ENCODE peak calls at places on chromosomes 5 and 9, in five cellular contexts. One of them, this sample, is unnamed.

GRCh38 chr5:163968651-163969050 is 463.2 kb downstream of the MAT2B start:
- DNase-seq in WTC11: no peak
- DNase-seq in K562: no peak
- DNase-seq in GM12878: no peak
- DNase-seq in SK-N-SH: no peak
- DNase-seq in this sample: no peak

GRCh38 chr9:12818431-12819000 is 43.7 kb downstream of the LURAP1L start:
- DNase-seq in K562: no peak
- DNase-seq in WTC11: no peak
- DNase-seq in SK-N-SH: no peak
- DNase-seq in GM12878: no peak
- DNase-seq in this sample: peak; percentile 15

GRCh38 chr9:12065050-12065449 is 628.1 kb upstream of the TYRP1 start:
- DNase-seq in SK-N-SH: no peak
- DNase-seq in K562: no peak
- DNase-seq in WTC11: no peak
- DNase-seq in GM12878: no peak
- DNase-seq in this sample: no peak

GRCh38 chr9:34254966-34255825 is 73.9 kb downstream of the KIF24 start:
- DNase-seq in K562: no peak
- DNase-seq in GM12878: no peak
- DNase-seq in SK-N-SH: no peak
- DNase-seq in WTC11: no peak
- DNase-seq in this sample: no peak

GRCh38 chr5:132451387-132451786 is 39.2 kb downstream of the IRF1 start:
- DNase-seq in GM12878: no peak
- DNase-seq in WTC11: no peak
- DNase-seq in K562: no peak
- DNase-seq in SK-N-SH: no peak
- DNase-seq in this sample: no peak

GRCh38 chr5:59117320-59117719 is 534.4 kb downstream of the RAB3C start:
- DNase-seq in K562: no peak
- DNase-seq in GM12878: no peak
- DNase-seq in WTC11: no peak
- DNase-seq in SK-N-SH: no peak
- DNase-seq in this sample: peak; percentile 52

GRCh38 chr5:118818604-118819003 is 169.7 kb downstream of the DTWD2 start:
- DNase-seq in WTC11: no peak
- DNase-seq in SK-N-SH: no peak
- DNase-seq in K562: no peak
- DNase-seq in GM12878: no peak
- DNase-seq in this sample: no peak

GRCh38 chr5:175494271-175495183 is 16.2 kb downstream of the SFXN1 start:
- DNase-seq in SK-N-SH: no peak
- DNase-seq in WTC11: no peak
- DNase-seq in K562: no peak
- DNase-seq in GM12878: no peak
- DNase-seq in this sample: peak; percentile 66

GRCh38 chr5:156815988-156816599 is 34.0 kb upstream of the PPP1R2B start:
- DNase-seq in SK-N-SH: peak; percentile 53
- DNase-seq in K562: no peak
- DNase-seq in GM12878: no peak
- DNase-seq in WTC11: peak; percentile 43
- DNase-seq in this sample: peak; percentile 50

GRCh38 chr5:178996156-178996555 is 1.0 kb upstream of the GRM6 start:
- DNase-seq in WTC11: no peak
- DNase-seq in GM12878: no peak
- DNase-seq in SK-N-SH: no peak
- DNase-seq in K562: no peak
- DNase-seq in this sample: no peak

GRCh38 chr5:168106008-168106761 is 185.3 kb upstream of the WWC1 start:
- DNase-seq in K562: no peak
- DNase-seq in GM12878: no peak
- DNase-seq in WTC11: no peak
- DNase-seq in SK-N-SH: no peak
- DNase-seq in this sample: peak; percentile 8

GRCh38 chr5:168128556-168128955 is 162.9 kb upstream of the WWC1 start:
- DNase-seq in SK-N-SH: peak; percentile 18
- DNase-seq in GM12878: no peak
- DNase-seq in WTC11: no peak
- DNase-seq in K562: no peak
- DNase-seq in this sample: no peak

GRCh38 chr5:130198927-130199326 is 294.7 kb downstream of the CHSY3 start:
- DNase-seq in K562: no peak
- DNase-seq in GM12878: no peak
- DNase-seq in SK-N-SH: peak; percentile 3
- DNase-seq in WTC11: peak; percentile 14
- DNase-seq in this sample: peak; percentile 28

GRCh38 chr5:136128416-136128935 is 4.2 kb upstream of the SMAD5 start:
- DNase-seq in SK-N-SH: no peak
- DNase-seq in WTC11: no peak
- DNase-seq in GM12878: no peak
- DNase-seq in K562: no peak
- DNase-seq in this sample: no peak

GRCh38 chr5:151085517-151086031 is 4.7 kb upstream of the TNIP1 start:
- DNase-seq in K562: no peak
- DNase-seq in SK-N-SH: no peak
- DNase-seq in WTC11: no peak
- DNase-seq in GM12878: no peak
- DNase-seq in this sample: peak; percentile 57

GRCh38 chr5:54803381-54804025 is 181.9 kb downstream of the ESM1 start:
- DNase-seq in GM12878: no peak
- DNase-seq in SK-N-SH: no peak
- DNase-seq in WTC11: no peak
- DNase-seq in K562: no peak
- DNase-seq in this sample: no peak

GRCh38 chr5:179623906-179624741 is 653 bp upstream of the HNRNPH1 start:
- DNase-seq in SK-N-SH: no peak
- DNase-seq in GM12878: no peak
- DNase-seq in WTC11: peak; percentile 29
- DNase-seq in K562: peak; percentile 54
- DNase-seq in this sample: no peak

GRCh38 chr9:71036501-71036900 is 84.9 kb downstream of the TRPM3 start:
- DNase-seq in WTC11: no peak
- DNase-seq in GM12878: no peak
- DNase-seq in K562: no peak
- DNase-seq in SK-N-SH: no peak
- DNase-seq in this sample: no peak

GRCh38 chr9:518540-518939 is 303.9 kb downstream of the DOCK8 start:
- DNase-seq in GM12878: no peak
- DNase-seq in K562: no peak
- DNase-seq in SK-N-SH: no peak
- DNase-seq in WTC11: no peak
- DNase-seq in this sample: no peak

GRCh38 chr5:72194846-72195245 is 87.6 kb downstream of the MAP1B start:
- DNase-seq in K562: no peak
- DNase-seq in GM12878: peak; percentile 72
- DNase-seq in SK-N-SH: no peak
- DNase-seq in WTC11: no peak
- DNase-seq in this sample: no peak
- TF ChIP-seq USF2 in K562: no peak
- TF ChIP-seq USF2 in GM12878: no peak
- TF ChIP-seq USF2 in SK-N-SH: no peak
- TF ChIP-seq USF2 in WTC11: no peak
- TF ChIP-seq USF2 in this sample: no peak

DNA sequence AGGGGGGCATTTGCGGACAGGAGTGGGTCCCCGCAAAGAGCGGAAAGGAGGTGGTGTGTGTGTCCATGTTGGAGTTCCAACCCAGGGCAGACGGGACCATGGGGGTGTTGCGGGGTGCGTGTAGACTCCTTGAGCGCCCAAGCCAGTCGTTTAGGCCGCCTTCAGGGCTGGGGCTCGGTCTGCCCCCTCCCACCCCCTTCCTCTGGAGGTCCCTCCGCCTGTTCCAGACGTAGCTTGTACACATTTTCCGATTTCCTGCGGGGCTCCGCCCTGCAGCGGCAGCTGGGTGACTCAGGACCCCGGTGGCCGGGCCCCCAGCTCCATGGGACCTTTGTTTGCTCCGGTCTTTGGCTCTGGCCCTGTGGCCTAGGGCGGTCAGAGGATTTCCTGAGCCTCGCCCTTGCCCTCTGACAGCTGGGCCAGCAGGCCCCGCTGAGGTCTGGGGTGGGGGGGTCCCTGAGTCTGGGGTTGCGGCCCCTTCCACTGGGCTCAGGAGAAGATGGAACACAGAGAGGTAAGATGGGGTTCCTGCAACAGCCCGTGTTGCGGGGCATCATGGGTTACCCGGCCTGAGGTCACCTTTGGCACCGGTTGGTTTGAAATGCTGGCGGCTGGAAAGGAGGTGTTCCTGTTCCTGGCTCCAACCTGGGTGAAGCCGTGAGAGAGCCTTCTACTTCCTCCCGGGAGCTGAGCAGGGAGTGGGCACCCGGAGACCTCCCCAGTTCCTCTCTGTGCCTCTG is 1.5 kb downstream of the PKN3 start:
- DNase-seq in WTC11: peak; percentile 10
- DNase-seq in GM12878: no peak
- DNase-seq in SK-N-SH: peak; percentile 27
- DNase-seq in K562: peak; percentile 62
- DNase-seq in this sample: no peak
- TF ChIP-seq USF2 in WTC11: no peak
- TF ChIP-seq USF2 in GM12878: no peak
- TF ChIP-seq USF2 in SK-N-SH: no peak
- TF ChIP-seq USF2 in K562: no peak
- TF ChIP-seq USF2 in this sample: no peak

DNA sequence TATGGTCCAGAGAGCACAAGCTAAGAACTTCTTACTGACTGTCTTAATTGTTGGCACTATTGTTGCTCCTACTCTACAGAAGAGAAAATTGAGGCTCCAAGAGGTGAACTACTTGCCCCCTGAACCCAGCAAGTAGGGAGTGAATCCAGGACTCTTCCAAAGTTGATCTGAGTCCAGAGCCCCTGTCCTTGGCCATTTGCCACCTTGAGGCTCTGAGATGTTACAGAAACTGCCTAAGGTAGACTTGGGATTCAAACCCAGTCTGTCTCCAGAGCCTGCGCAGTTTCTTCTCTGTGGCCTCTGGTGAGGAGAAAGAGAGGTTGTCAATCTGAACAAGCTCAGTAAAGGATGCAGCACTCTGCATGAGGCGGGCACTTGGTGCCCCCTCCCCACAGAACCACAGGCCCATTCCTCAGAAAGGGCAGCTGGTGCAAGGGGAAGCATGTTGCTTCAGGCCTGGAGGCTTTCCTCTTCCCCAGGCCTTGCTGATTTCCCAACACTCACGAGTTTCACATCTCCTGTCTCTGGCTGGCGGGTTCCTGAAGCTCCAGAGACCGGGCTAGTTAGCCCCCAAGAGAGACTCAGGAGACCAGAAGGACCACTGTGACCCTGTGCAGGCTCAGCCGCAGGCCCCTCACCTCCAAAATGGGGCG is 2.9 kb upstream of the LCP2 start:
- DNase-seq in SK-N-SH: no peak
- DNase-seq in GM12878: no peak
- DNase-seq in K562: no peak
- DNase-seq in WTC11: no peak
- DNase-seq in this sample: no peak
- TF ChIP-seq USF2 in SK-N-SH: no peak
- TF ChIP-seq USF2 in GM12878: no peak
- TF ChIP-seq USF2 in K562: no peak
- TF ChIP-seq USF2 in WTC11: no peak
- TF ChIP-seq USF2 in this sample: no peak

GRCh38 chr5:38471709-38472108 is 84.7 kb downstream of the LIFR start:
- DNase-seq in GM12878: no peak
- DNase-seq in K562: no peak
- DNase-seq in WTC11: no peak
- DNase-seq in SK-N-SH: no peak
- DNase-seq in this sample: no peak
- TF ChIP-seq USF2 in GM12878: no peak
- TF ChIP-seq USF2 in K562: no peak
- TF ChIP-seq USF2 in WTC11: no peak
- TF ChIP-seq USF2 in SK-N-SH: no peak
- TF ChIP-seq USF2 in this sample: no peak

GRCh38 chr9:76989501-76989900 is 30.0 kb upstream of the FOXB2 start:
- DNase-seq in SK-N-SH: no peak
- DNase-seq in K562: no peak
- DNase-seq in GM12878: no peak
- DNase-seq in WTC11: no peak
- DNase-seq in this sample: no peak

GRCh38 chr9:76985581-76985980 is 33.9 kb upstream of the FOXB2 start:
- DNase-seq in SK-N-SH: no peak
- DNase-seq in K562: no peak
- DNase-seq in WTC11: no peak
- DNase-seq in GM12878: no peak
- DNase-seq in this sample: no peak

GRCh38 chr9:76988941-76989340 is 30.5 kb upstream of the FOXB2 start:
- DNase-seq in K562: no peak
- DNase-seq in WTC11: no peak
- DNase-seq in GM12878: no peak
- DNase-seq in SK-N-SH: no peak
- DNase-seq in this sample: no peak

GRCh38 chr9:76984476-76984875 is 35.0 kb upstream of the FOXB2 start:
- DNase-seq in K562: no peak
- DNase-seq in GM12878: no peak
- DNase-seq in SK-N-SH: no peak
- DNase-seq in WTC11: no peak
- DNase-seq in this sample: no peak

DNA sequence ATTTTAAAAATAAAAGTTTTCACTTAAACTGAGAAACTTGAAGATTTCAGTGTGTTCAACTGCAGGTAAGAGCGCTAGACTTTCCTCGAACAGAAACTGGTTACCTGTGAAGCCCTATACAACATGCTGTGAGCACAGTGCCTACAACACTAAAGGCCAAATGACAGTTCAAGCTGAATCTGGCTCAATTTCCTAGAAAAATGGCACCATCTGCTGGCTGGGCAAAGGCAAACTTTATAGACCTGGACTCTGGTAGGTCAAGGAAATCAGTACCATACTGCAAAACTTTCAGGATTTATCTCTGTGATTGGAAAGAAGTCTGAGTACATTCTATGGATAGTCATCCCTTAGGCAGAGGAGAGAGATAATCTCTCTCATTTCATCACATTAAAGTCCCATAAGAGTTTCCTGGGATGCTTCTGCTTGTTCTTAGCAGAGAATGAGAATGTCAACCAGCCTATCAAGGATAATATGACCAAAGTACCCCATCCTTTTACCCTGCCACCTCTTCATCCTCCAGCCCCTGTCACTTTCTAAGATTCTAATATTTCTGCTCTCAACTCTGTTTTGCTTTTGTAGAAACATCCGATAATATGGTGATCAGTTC is 31.8 kb upstream of the FOXB2 start:
- DNase-seq in SK-N-SH: no peak
- DNase-seq in K562: peak; percentile 12
- DNase-seq in WTC11: peak; percentile 47
- DNase-seq in GM12878: peak; percentile 5
- DNase-seq in this sample: peak; percentile 38
- TF ChIP-seq USF2 in SK-N-SH: no peak
- TF ChIP-seq USF2 in K562: no peak
- TF ChIP-seq USF2 in WTC11: no peak
- TF ChIP-seq USF2 in GM12878: no peak
- TF ChIP-seq USF2 in this sample: no peak

This sample was measured in A549.